ENCODE peak calls at places on chromosomes 3 and 15, in four cellular contexts. E is left ventricle myocardium inferior, D is thoracic aorta, O is vagina. U is an unnamed sample.

GRCh38 chr3:177236704-177237103 is 39.4 kb upstream of the TBL1XR1 start:
- DNase-seq in O (no peak), E (no peak), D (no peak), U (no peak)

GRCh38 chr3:71318459-71318827 is 265.1 kb downstream of the FOXP1 start:
- DNase-seq in O (no peak), E (no peak), D (no peak), U (no peak)

GRCh38 chr3:172673210-172673679 is 37.6 kb downstream of the NCEH1 start:
- DNase-seq in E (peak; percentile 54), D (no peak), O (no peak), U (no peak)

GRCh38 chr3:11819146-11819545 is 27.5 kb downstream of the TAMM41 start:
- DNase-seq in D (no peak), O (no peak), E (no peak), U (no peak)

GRCh38 chr3:158552124-158552523 is 18.9 kb upstream of the MLF1 start:
- DNase-seq in D (no peak), O (no peak), E (no peak), U (no peak)

GRCh38 chr3:36418296-36418695 is 38.0 kb downstream of the STAC start:
- DNase-seq in E (no peak), D (no peak), O (no peak), U (no peak)

GRCh38 chr3:174859109-174859735 is at the start of gene NAALADL2:
- DNase-seq in E (no peak), D (no peak), O (no peak), U (no peak)

GRCh38 chr15:50964075-50964474 is 55.6 kb downstream of the AP4E1 start:
- DNase-seq in D (no peak), O (no peak), E (no peak), U (no peak)

GRCh38 chr3:101509811-101510210 is 3.2 kb downstream of the SENP7 start:
- DNase-seq in O (no peak), E (no peak), D (no peak), U (no peak)

GRCh38 chr15:76073554-76073953 is 13.8 kb downstream of the TMEM266 start:
- DNase-seq in E (no peak), D (no peak), O (no peak), U (no peak)

GRCh38 chr15:75648156-75649000 is 666 bp downstream of the SNX33 start:
- DNase-seq in O (no peak), D (no peak), E (peak; percentile 50), U (no peak)

GRCh38 chr3:6601374-6601773 is 259.5 kb upstream of the GRM7 start:
- DNase-seq in D (no peak), O (no peak), E (no peak), U (no peak)

GRCh38 chr3:171044828-171045793 is 18.6 kb upstream of the SLC2A2 start:
- DNase-seq in E (no peak), O (no peak), D (no peak), U (no peak)

GRCh38 chr15:82945326-82945725 is 7.2 kb downstream of the HOMER2 start:
- DNase-seq in O (no peak), E (no peak), D (no peak), U (no peak)
- H3K27ac ChIP-seq in O (no peak overlapping the region), E (no peak overlapping the region), D (no peak overlapping the region), U (no peak overlapping the region)

GRCh38 chr3:62587579-62588031 is 214.3 kb upstream of the FEZF2 start:
- DNase-seq in D (no peak), O (no peak), E (no peak), U (no peak)
- H3K27ac ChIP-seq in D (no peak overlapping the region), O (no peak overlapping the region), E (no peak overlapping the region), U (no peak overlapping the region)

GRCh38 chr15:65641723-65642475 is 20.2 kb downstream of the SLC24A1 start:
- DNase-seq in D (no peak), E (no peak), O (no peak), U (no peak)
- H3K27ac ChIP-seq in D (no peak overlapping the region), E (no peak overlapping the region), O (no peak overlapping the region), U (no peak overlapping the region)

DNA sequence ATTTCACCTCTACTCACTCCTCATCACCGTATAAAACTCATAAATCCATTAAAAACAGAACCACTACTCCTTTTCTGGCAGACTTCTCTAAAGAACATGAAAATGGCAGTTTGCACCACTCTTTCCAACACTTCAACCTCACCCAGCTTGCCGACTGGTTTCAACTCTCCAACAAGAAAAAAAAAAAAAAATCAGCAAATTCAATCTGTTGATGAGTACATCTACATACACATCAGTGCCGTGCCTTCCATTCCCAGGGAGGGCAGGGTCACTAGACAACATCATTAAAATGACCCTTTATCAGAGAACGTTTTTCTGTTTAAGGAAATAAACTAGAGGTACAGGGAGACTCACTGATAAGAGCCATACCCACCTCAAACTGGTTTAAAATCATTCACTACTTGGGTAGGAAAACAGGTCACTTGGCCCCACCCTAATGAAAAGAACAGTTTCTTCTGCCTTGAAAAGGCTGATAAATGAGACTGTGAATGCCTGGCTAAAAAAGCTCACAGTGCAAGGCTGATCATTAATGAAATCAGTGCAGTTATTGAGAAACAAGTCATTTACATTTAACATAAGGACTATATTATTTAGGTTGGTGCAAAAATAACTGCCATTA is 6.0 kb downstream of the ANXA2 start:
- DNase-seq in O (no peak), D (no peak), E (no peak), U (no peak)
- H3K27ac ChIP-seq in O (peak overlapping the region; percentile 62), D (peak overlapping the region; percentile 59), E (peak overlapping the region; percentile 99), U (peak overlapping the region; percentile 99)

GRCh38 chr3:46293035-46293724 is 50.9 kb downstream of the CCR3 start:
- DNase-seq in E (no peak), O (no peak), D (no peak), U (no peak)
- H3K27ac ChIP-seq in E (no peak overlapping the region), O (no peak overlapping the region), D (no peak overlapping the region), U (no peak overlapping the region)

DNA sequence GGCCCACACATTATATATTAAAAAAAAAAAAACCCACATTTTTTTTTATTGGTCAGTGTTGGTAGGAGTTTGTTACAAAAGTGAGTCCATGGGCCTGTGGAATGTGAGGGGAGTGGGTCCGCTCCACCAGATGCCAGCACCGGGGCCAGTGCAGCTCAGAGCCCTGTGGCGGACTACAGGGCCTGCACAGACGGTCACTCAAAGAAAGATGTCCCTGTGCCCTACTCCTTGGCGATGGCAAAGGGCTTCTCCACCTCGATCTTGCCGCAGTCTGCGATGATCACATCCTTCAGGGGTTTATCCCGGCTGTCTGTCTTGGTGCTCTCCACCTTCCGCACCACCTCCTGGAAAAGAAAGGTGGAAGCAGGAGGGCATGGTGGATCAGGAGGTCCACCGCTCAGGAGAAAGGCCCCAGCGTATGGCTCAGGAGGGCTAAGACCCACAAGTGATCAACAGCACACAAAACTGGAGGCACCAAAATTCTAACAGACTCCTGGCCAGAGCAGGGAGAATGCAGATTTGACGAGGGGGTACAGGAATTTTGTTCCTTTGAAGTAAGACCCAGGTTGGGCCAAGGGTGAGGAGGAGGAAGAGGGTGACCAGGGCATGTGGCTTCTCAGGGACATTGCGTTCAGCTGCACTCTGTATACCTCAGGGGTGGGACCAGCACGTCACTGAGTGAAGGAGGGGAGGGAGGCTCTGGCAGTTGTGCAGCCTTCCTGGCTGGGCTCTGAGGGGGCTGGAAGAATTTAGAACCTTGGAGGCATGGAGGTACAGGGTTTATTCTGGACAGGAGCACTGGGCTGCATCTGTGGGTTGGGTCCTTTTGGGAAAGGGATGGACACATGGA is 4.5 kb downstream of the SNX22 start:
- DNase-seq in O (no peak), D (no peak), E (no peak), U (no peak)
- H3K27ac ChIP-seq in O (no peak overlapping the region), D (no peak overlapping the region), E (peak overlapping the region; percentile 94), U (no peak overlapping the region)

DNA sequence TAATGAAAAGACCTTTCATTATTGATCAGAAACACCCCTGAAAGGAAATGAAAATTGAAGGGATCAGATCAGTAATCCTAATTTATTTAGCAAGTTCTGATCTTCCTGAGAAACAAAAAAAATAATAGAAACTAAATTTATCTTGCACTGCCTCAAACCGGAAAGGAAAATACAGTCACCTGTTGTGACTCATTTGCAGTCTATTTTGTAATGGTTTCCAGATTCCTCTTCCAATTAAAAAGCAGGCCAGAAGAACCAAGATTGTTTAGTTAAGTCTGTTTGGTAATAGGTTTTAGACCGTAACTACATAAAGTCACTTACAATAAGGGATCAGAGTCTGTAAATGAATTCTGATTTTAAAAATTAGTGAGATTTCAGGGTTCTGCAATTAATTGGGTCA is 49.7 kb upstream of the ATOSA start:
- DNase-seq in O (no peak), D (no peak), E (no peak), U (no peak)
- H3K27ac ChIP-seq in O (no peak overlapping the region), D (no peak overlapping the region), E (no peak overlapping the region), U (no peak overlapping the region)

DNA sequence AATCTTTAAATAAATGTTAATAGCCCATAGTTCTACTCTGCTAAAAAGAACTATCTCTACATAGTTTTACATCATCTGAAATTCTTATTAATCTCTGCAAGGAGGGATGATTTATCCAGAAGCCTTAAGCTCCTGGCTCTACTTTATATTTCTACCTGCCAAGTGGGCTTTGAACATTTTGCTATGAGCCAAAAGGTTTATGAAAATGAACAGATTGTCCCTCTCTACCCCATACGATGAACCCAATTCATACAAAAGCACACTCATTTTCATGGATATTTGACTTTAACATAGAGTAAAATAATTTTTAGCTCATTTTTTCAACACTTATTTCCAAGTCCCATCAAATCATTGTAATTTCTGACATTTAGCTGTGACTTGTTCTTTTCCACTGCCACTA is 611.0 kb downstream of the NSUN3 start:
- DNase-seq in O (no peak), D (no peak), E (no peak), U (no peak)
- H3K27ac ChIP-seq in O (no peak overlapping the region), D (no peak overlapping the region), E (no peak overlapping the region), U (no peak overlapping the region)

DNA sequence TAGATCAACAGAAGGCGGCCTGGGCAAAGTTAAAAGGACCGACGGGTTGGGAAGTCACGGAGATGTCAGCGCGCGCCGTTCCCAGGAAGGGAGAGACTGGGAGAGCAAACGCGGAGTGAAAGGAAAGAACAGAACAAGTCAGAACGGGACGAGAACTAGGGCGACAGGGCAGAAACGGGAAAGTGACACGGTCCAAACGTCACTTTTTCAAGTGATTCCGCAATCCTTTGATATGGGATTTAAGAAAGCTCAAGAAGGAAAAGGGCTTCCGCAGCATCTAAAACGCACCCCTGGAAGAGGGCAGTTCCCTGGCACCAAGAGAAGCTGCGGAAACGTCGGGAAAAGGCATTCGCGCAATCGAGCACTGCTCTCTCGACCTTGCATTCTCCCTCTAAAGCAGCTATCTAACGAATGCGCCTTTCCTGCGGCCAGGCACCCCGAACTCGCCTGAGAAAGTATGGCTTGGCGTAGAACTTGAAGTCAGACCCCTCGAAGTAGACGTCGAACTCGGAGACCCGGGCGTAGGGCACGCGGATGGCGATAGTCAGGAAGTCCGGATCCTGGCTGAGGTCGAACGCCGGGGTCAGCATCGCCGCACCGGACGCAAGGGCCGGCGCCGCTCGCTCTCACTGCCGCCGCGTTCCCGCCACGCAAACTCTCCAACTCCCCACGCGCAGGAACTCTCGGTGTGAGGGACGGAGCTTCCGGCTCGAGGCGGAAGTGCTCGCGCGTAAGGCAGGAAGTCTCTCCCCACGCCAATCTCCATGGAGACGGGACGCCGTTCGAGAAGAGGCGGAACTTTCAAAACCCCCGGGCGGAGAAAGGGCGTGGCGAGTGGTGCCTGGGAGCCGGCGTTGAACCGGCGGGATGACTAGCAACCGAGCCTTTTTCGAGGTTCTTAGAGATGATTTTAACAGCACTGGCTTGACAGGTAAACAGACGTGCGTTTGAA is at the start of gene SHQ1:
- DNase-seq in E (peak; percentile 96), D (peak; percentile 90), O (no peak), U (peak; percentile 92)
- H3K27ac ChIP-seq in E (peak within 1 kb of the TSS; percentile 90), D (peak within 1 kb of the TSS; percentile 64), O (peak within 1 kb of the TSS; percentile 70), U (peak within 1 kb of the TSS; percentile 71)

GRCh38 chr3:39255503-39256325 is 24.1 kb downstream of the CX3CR1 start:
- DNase-seq in E (no peak), D (no peak), O (no peak), U (no peak)
- H3K27ac ChIP-seq in E (no peak overlapping the region), D (no peak overlapping the region), O (peak overlapping the region; percentile 14), U (peak overlapping the region; percentile 50)

U was measured in tibial nerve.